ENCODE peak calls at places on chromosome 3, in six cellular contexts. X is HT-29, P is amniotic stem cell, G is fibroblast of lung, Z is NCI-H460, T is ovary. I is an unnamed sample.

GRCh38 chr3:62051506-62051905 is 321.8 kb downstream of the FEZF2 start:
- DNase-seq in X (peak), P (no peak), T (no peak), G (peak), Z (no peak), I (no peak)

GRCh38 chr3:43624619-43625305 is 3.0 kb upstream of the ANO10 start:
- DNase-seq in T (no peak), G (no peak), Z (no peak), P (no peak), X (no peak), I (no peak)

GRCh38 chr3:146889616-146890015 is 284.5 kb upstream of the PLSCR5 start:
- DNase-seq in P (no peak), X (no peak), Z (no peak), T (no peak), G (no peak), I (no peak)

GRCh38 chr3:86968224-86968932 is 22.6 kb downstream of the VGLL3 start:
- DNase-seq in P (no peak), T (no peak), G (no peak), Z (no peak), X (no peak), I (no peak)

GRCh38 chr3:21752749-21753347 is 1.8 kb upstream of the ZNF385D start:
- DNase-seq in Z (peak), T (no peak), P (peak), X (no peak), G (peak), I (no peak)

GRCh38 chr3:43723121-43723734 is 32.5 kb downstream of the ABHD5 start:
- DNase-seq in T (no peak), G (peak), Z (no peak), P (peak), X (no peak), I (no peak)

GRCh38 chr3:53956591-53956990 is 64.9 kb upstream of the SELENOK start:
- DNase-seq in T (no peak), X (no peak), G (no peak), Z (no peak), P (no peak), I (no peak)

GRCh38 chr3:58484049-58484721 is 7.7 kb upstream of the KCTD6 start:
- DNase-seq in P (no peak), Z (no peak), T (no peak), G (no peak), X (no peak), I (no peak)

GRCh38 chr3:119529883-119530282 is 29.5 kb downstream of the CD80 start:
- DNase-seq in G (peak), T (no peak), P (peak), Z (no peak), X (no peak), I (no peak)